ENCODE peak calls at places on chromosome 21, in eight cellular contexts. F is tibial artery; W is AML-193; E is memory B cell; J is Jurkat, Clone E6-1; U is activated T-cell treated with anti-CD3 and anti-CD28 coated beads for 24 hours; X is GM23248; I is HCT116. Z is an unnamed sample.

GRCh38 chr21:42238185-42238934 is 19.4 kb downstream of the ABCG1 start:
- DNase-seq in J (peak), U (no peak), F (no peak), W (no peak), X (no peak), I (no peak), E (no peak), Z (no peak)

GRCh38 chr21:16046625-16047340 is 317.0 kb downstream of the USP25 start:
- DNase-seq in U (no peak), F (no peak), X (peak), I (no peak), W (no peak), E (no peak), J (no peak), Z (peak)

GRCh38 chr21:37398697-37399096 is 32.1 kb downstream of the DYRK1A start:
- DNase-seq in X (no peak), W (no peak), U (no peak), F (no peak), J (peak), I (no peak), E (no peak), Z (no peak)

GRCh38 chr21:38840456-38841129 is 34.9 kb downstream of the ETS2 start:
- DNase-seq in X (no peak), W (no peak), E (no peak), U (no peak), I (no peak), F (no peak), J (no peak), Z (no peak)

GRCh38 chr21:42079008-42079938 is 8.2 kb downstream of the UMODL1 start:
- DNase-seq in I (no peak), F (no peak), J (no peak), W (no peak), E (no peak), U (no peak), X (no peak), Z (no peak)

GRCh38 chr21:25903599-25903998 is 168.8 kb downstream of the GABPA start:
- DNase-seq in F (no peak), X (no peak), U (no peak), I (no peak), E (peak), J (no peak), W (no peak), Z (no peak)

GRCh38 chr21:31929548-31929947 is 56.7 kb downstream of the HUNK start:
- DNase-seq in F (no peak), U (no peak), W (no peak), X (no peak), E (no peak), I (no peak), J (no peak), Z (no peak)

GRCh38 chr21:41662161-41662560 is 104.7 kb downstream of the RIPK4 start:
- DNase-seq in J (no peak), F (no peak), X (no peak), W (no peak), I (no peak), U (no peak), E (no peak), Z (no peak)

GRCh38 chr21:33240404-33240803 is 10.7 kb downstream of the IFNAR2 start:
- DNase-seq in I (no peak), U (no peak), X (no peak), E (no peak), F (no peak), W (no peak), J (no peak), Z (no peak)

GRCh38 chr21:42684109-42684916 is 30.9 kb downstream of the PDE9A start:
- DNase-seq in J (peak), I (no peak), U (peak), X (peak), E (no peak), F (no peak), W (no peak), Z (no peak)

GRCh38 chr21:34800797-34801518 is 132.2 kb downstream of the CLIC6 start:
- DNase-seq in J (no peak), U (no peak), W (no peak), I (no peak), E (no peak), F (no peak), X (peak), Z (peak)

GRCh38 chr21:17438642-17439041 is 74.2 kb upstream of the CXADR start:
- DNase-seq in X (no peak), W (no peak), E (no peak), J (no peak), I (no peak), U (no peak), F (no peak), Z (no peak)

GRCh38 chr21:35072960-35073359 is 23.9 kb upstream of the RUNX1 start:
- DNase-seq in I (no peak), X (peak), E (no peak), J (no peak), F (no peak), U (no peak), W (no peak), Z (peak)

GRCh38 chr21:34027727-34028461 is 45.5 kb upstream of the MRPS6 start:
- DNase-seq in E (no peak), I (no peak), U (no peak), F (no peak), W (no peak), X (peak), J (no peak), Z (no peak)

GRCh38 chr21:45381865-45382697 is 22.9 kb upstream of the COL18A1 start:
- DNase-seq in J (no peak), U (no peak), W (no peak), I (no peak), E (no peak), F (peak), X (no peak), Z (no peak)

GRCh38 chr21:26490771-26491170 is 82.3 kb downstream of the CYYR1 start:
- DNase-seq in I (no peak), X (peak), J (no peak), U (no peak), F (no peak), W (no peak), E (no peak), Z (peak)

GRCh38 chr21:35829014-35829525 is 231.3 kb downstream of the SETD4 start:
- DNase-seq in U (no peak), W (no peak), J (no peak), I (no peak), X (no peak), E (no peak), F (no peak), Z (no peak)

GRCh38 chr21:44568667-44569556 is 4.6 kb upstream of the KRTAP10-4 start:
- DNase-seq in U (no peak), J (no peak), F (no peak), W (no peak), X (no peak), E (no peak), I (no peak), Z (no peak)

GRCh38 chr21:38888956-38889605 is 83.4 kb downstream of the ETS2 start:
- DNase-seq in X (peak), J (no peak), E (no peak), W (no peak), F (no peak), U (no peak), I (no peak), Z (peak)

GRCh38 chr21:38166214-38166547 is 90.6 kb upstream of the KCNJ15 start:
- DNase-seq in X (peak), I (no peak), U (no peak), J (no peak), F (no peak), E (no peak), W (no peak), Z (no peak)

GRCh38 chr21:38811257-38811656 is 5.5 kb downstream of the ETS2 start:
- DNase-seq in I (no peak), W (no peak), X (peak), U (no peak), J (no peak), F (no peak), E (no peak), Z (peak)

GRCh38 chr21:40837456-40837855 is 9.5 kb downstream of the DSCAM start:
- DNase-seq in F (no peak), X (no peak), J (no peak), E (no peak), W (no peak), I (no peak), U (no peak), Z (no peak)

GRCh38 chr21:16454371-16454770 is 724.6 kb downstream of the USP25 start:
- DNase-seq in U (no peak), E (no peak), W (no peak), F (no peak), J (no peak), X (peak), I (no peak), Z (peak)

GRCh38 chr21:32483293-32483595 is 70.7 kb downstream of the EVA1C start:
- DNase-seq in U (no peak), F (no peak), I (no peak), E (no peak), X (no peak), W (no peak), J (no peak), Z (no peak)

GRCh38 chr21:32353002-32353711 is 39.7 kb downstream of the URB1 start:
- DNase-seq in U (no peak), X (no peak), I (no peak), W (no peak), E (no peak), F (no peak), J (no peak), Z (no peak)

GRCh38 chr21:46667191-46667734 is 31.8 kb downstream of the PRMT2 start:
- DNase-seq in F (no peak), J (no peak), I (no peak), X (peak), U (peak), W (no peak), E (no peak), Z (peak)

GRCh38 chr21:27528697-27529096 is 561.8 kb upstream of the ADAMTS5 start:
- DNase-seq in F (no peak), E (no peak), X (peak), U (no peak), W (no peak), I (no peak), J (no peak), Z (no peak)

GRCh38 chr21:36816556-36817130 is 117.7 kb downstream of the SIM2 start:
- DNase-seq in U (no peak), E (no peak), X (no peak), I (no peak), W (no peak), J (no peak), F (no peak), Z (no peak)

GRCh38 chr21:16420086-16420724 is 690.4 kb downstream of the USP25 start:
- DNase-seq in U (no peak), F (peak), E (no peak), I (no peak), J (no peak), X (peak), W (no peak), Z (peak)

GRCh38 chr21:32132409-32132808 is 146.4 kb downstream of the MIS18A start:
- DNase-seq in F (no peak), J (no peak), X (no peak), I (no peak), E (no peak), U (no peak), W (no peak), Z (no peak)

Z was measured in adipocyte.